ENCODE peak calls at places on chromosomes 12 and 14, in eight cellular contexts. E, K, D, Y, C, F, Q and W are unnamed samples.

GRCh38 chr14:31363331-31364073 is 56.8 kb downstream of the HEATR5A start:
- DNase-seq in C (no peak), Y (no peak), Q (peak; percentile 72), E (no peak), F (no peak), D (no peak), K (no peak), W (no peak)

GRCh38 chr12:7498832-7499231 is 4.7 kb downstream of the CD163 start:
- DNase-seq in Y (peak; percentile 8), C (no peak), K (no peak), D (no peak), Q (peak; percentile 83), E (no peak), F (no peak), W (no peak)

GRCh38 chr14:68076451-68076850 is 256.9 kb downstream of the RAD51B start:
- DNase-seq in F (no peak), E (no peak), C (no peak), Y (peak; percentile 26), K (no peak), Q (peak; percentile 52), D (no peak), W (no peak)

GRCh38 chr14:77301103-77301502 is 19.6 kb downstream of the POMT2 start:
- DNase-seq in F (peak; percentile 73), D (peak; percentile 86), C (peak; percentile 68), E (peak; percentile 73), Q (peak; percentile 95), Y (peak; percentile 75), K (no peak), W (no peak)

GRCh38 chr14:34043627-34044372 is 92.9 kb upstream of the EGLN3 start:
- DNase-seq in K (no peak), D (peak; percentile 90), C (no peak), F (peak; percentile 70), Y (peak; percentile 93), Q (no peak), E (no peak), W (no peak)

GRCh38 chr12:44749566-44749965 is 126.5 kb downstream of the NELL2 start:
- DNase-seq in C (peak; percentile 53), Q (no peak), F (no peak), Y (no peak), D (no peak), K (no peak), E (no peak), W (no peak)

GRCh38 chr12:15627995-15628945 is 160.9 kb downstream of the EPS8 start:
- DNase-seq in F (no peak), E (no peak), D (no peak), K (no peak), Y (no peak), C (no peak), Q (peak; percentile 73), W (no peak)

GRCh38 chr12:54058189-54058917 is 4.7 kb downstream of the HOXC4 start:
- DNase-seq in F (no peak), Y (no peak), K (no peak), C (no peak), E (no peak), Q (no peak), D (no peak), W (no peak)

GRCh38 chr12:31325524-31325875 is 450 bp downstream of the SINHCAF start:
- DNase-seq in E (no peak), Q (no peak), D (peak; percentile 30), K (no peak), Y (no peak), C (peak; percentile 53), F (no peak), W (no peak)

GRCh38 chr12:26192142-26192541 is 3.2 kb upstream of the SSPN start:
- DNase-seq in F (no peak), Q (no peak), D (no peak), E (no peak), Y (no peak), K (no peak), C (no peak), W (no peak)

GRCh38 chr14:72523397-72524157 is 370.3 kb downstream of the DPF3 start:
- DNase-seq in Y (no peak), F (no peak), C (no peak), E (no peak), Q (peak; percentile 50), K (no peak), D (no peak), W (no peak)

GRCh38 chr14:24196071-24197061 is 1.1 kb upstream of the TM9SF1 start:
- DNase-seq in C (peak; percentile 64), Q (peak; percentile 35), Y (peak; percentile 46), E (peak; percentile 18), F (peak; percentile 55), D (peak; percentile 75), K (no peak), W (no peak)

GRCh38 chr12:84508325-84508861 is 404.2 kb downstream of the SLC6A15 start:
- DNase-seq in E (no peak), D (peak; percentile 12), C (peak; percentile 41), K (no peak), Q (peak; percentile 78), F (no peak), Y (peak; percentile 71), W (no peak)

GRCh38 chr14:105317546-105317945 is 3.0 kb downstream of the PACS2 start:
- DNase-seq in E (peak; percentile 38), Y (peak; percentile 69), F (no peak), Q (no peak), D (no peak), K (no peak), C (no peak), W (no peak)

GRCh38 chr14:22821193-22822016 is 6.2 kb upstream of the SLC7A7 start:
- DNase-seq in K (peak; percentile 63), E (no peak), D (no peak), C (no peak), Y (peak; percentile 81), F (no peak), Q (peak; percentile 63), W (no peak)

GRCh38 chr12:45498645-45499044 is 230.9 kb upstream of the ARID2 start:
- DNase-seq in E (no peak), Y (no peak), K (no peak), Q (no peak), D (no peak), F (no peak), C (no peak), W (no peak)

GRCh38 chr14:95482967-95483842 is 33.2 kb downstream of the SYNE3 start:
- DNase-seq in Y (peak; percentile 79), E (no peak), D (no peak), Q (peak; percentile 86), C (no peak), F (no peak), K (no peak), W (peak; percentile 89)

GRCh38 chr14:68610251-68610793 is 182.5 kb downstream of the ZFP36L1 start:
- DNase-seq in F (no peak), E (no peak), Q (no peak), K (peak; percentile 36), Y (no peak), D (no peak), C (no peak), W (no peak)

GRCh38 chr14:76019676-76020075 is 34.1 kb downstream of the IFT43 start:
- DNase-seq in F (no peak), K (no peak), E (no peak), Q (no peak), C (no peak), D (no peak), Y (no peak), W (no peak)

GRCh38 chr12:54411398-54412241 is 7.4 kb downstream of the ITGA5 start:
- DNase-seq in K (peak; percentile 83), F (no peak), D (peak; percentile 33), Y (peak; percentile 99), C (no peak), E (no peak), Q (peak; percentile 80), W (peak; percentile 88)

GRCh38 chr12:25323774-25324086 is 73.0 kb upstream of the KRAS start:
- DNase-seq in F (no peak), Y (no peak), E (no peak), D (peak; percentile 45), K (no peak), Q (peak; percentile 5), C (no peak), W (no peak)